ENCODE peak calls at places on chromosomes 3 and 15, in eight cellular contexts. L is HFFc6; V is Peyer's patch; H is body of pancreas; Y is activated CD8-positive, alpha-beta T cell treated with anti-CD3 and anti-CD28 coated beads for 36 hours; P is GM10248; U is fibroblast of lung; E is AG09319. K is an unnamed sample.
A peak's percentile ranks its signal among the peaks of the same experiment; 100 is the strongest.

GRCh38 chr3:193829781-193830180 is 236.8 kb downstream of the OPA1 start:
- DNase-seq in L (peak; percentile 37), V (no peak), E (no peak), H (peak; percentile 68), Y (no peak), U (peak; percentile 88), P (no peak), K (no peak)

GRCh38 chr15:59946084-59946483 is 58.0 kb upstream of the FOXB1 start:
- DNase-seq in Y (no peak), U (no peak), E (no peak), H (no peak), V (no peak), P (no peak), L (no peak), K (no peak)

GRCh38 chr15:64909546-64909945 is 2.2 kb upstream of the ANKDD1A start:
- DNase-seq in H (no peak), U (no peak), V (no peak), E (no peak), P (no peak), Y (no peak), L (no peak), K (no peak)

GRCh38 chr3:129181834-129182233 is 1.9 kb downstream of the CNBP start:
- DNase-seq in V (no peak), P (no peak), L (no peak), E (no peak), H (no peak), Y (no peak), U (no peak), K (no peak)

GRCh38 chr3:43423142-43423541 is 136.8 kb downstream of the SNRK start:
- DNase-seq in Y (no peak), L (no peak), H (peak; percentile 91), V (no peak), E (no peak), P (no peak), U (peak; percentile 76), K (no peak)

GRCh38 chr3:135008326-135008725 is 213.3 kb downstream of the EPHB1 start:
- DNase-seq in V (no peak), U (no peak), E (no peak), L (no peak), P (no peak), H (no peak), Y (no peak), K (no peak)

GRCh38 chr15:98889930-98890695 is 117.5 kb downstream of the PGPEP1L start:
- DNase-seq in L (peak; percentile 79), U (peak; percentile 100), P (no peak), H (no peak), V (no peak), Y (no peak), E (peak; percentile 83), K (no peak)

GRCh38 chr15:83380682-83381081 is 66.5 kb upstream of the SH3GL3 start:
- DNase-seq in V (no peak), P (peak; percentile 74), Y (peak; percentile 67), H (peak; percentile 47), L (peak; percentile 43), E (no peak), U (peak; percentile 58), K (no peak)

GRCh38 chr3:105821433-105821832 is 47.4 kb downstream of the CBLB start:
- DNase-seq in H (peak; percentile 18), L (no peak), V (no peak), Y (no peak), U (no peak), P (no peak), E (no peak), K (no peak)

GRCh38 chr3:62214850-62215249 is 158.5 kb downstream of the FEZF2 start:
- DNase-seq in V (no peak), P (no peak), U (no peak), L (no peak), Y (no peak), H (no peak), E (no peak), K (no peak)

GRCh38 chr3:187367561-187368103 is 553 bp upstream of the RTP4 start:
- DNase-seq in L (no peak), Y (no peak), H (no peak), P (no peak), E (no peak), V (peak; percentile 58), U (no peak), K (peak; percentile 19)

GRCh38 chr3:44992555-44993470 is 16.8 kb downstream of the EXOSC7 start:
- DNase-seq in L (no peak), U (no peak), H (no peak), P (peak; percentile 35), E (no peak), V (no peak), Y (peak; percentile 34), K (no peak)

GRCh38 chr3:188734395-188734794 is 437.4 kb upstream of the TPRG1 start:
- DNase-seq in V (no peak), H (no peak), P (no peak), L (no peak), U (no peak), E (no peak), Y (no peak), K (no peak)

GRCh38 chr3:149151843-149152242 is 22.4 kb downstream of the HPS3 start:
- DNase-seq in V (no peak), Y (no peak), U (peak; percentile 75), L (peak; percentile 58), E (peak; percentile 18), P (no peak), H (peak; percentile 52), K (no peak)

GRCh38 chr3:196093271-196094111 is 11.6 kb upstream of the TFRC start:
- DNase-seq in E (no peak), H (peak; percentile 40), V (no peak), P (peak; percentile 37), L (no peak), U (no peak), Y (no peak), K (no peak)

GRCh38 chr3:41601404-41601987 is 360.4 kb downstream of the ULK4 start:
- DNase-seq in P (no peak), L (no peak), V (no peak), Y (no peak), H (no peak), U (peak; percentile 35), E (no peak), K (no peak)

GRCh38 chr3:37696661-37697060 is 165.0 kb upstream of the CTDSPL start:
- DNase-seq in E (no peak), U (no peak), P (no peak), Y (no peak), V (no peak), H (no peak), L (no peak), K (no peak)

GRCh38 chr3:194091141-194091540 is 44.8 kb upstream of the HES1 start:
- DNase-seq in Y (no peak), L (peak; percentile 82), U (peak; percentile 88), V (no peak), H (no peak), P (no peak), E (no peak), K (no peak)

GRCh38 chr3:162569314-162569713 is 1072.7 kb downstream of the OTOL1 start:
- DNase-seq in V (no peak), U (no peak), E (no peak), P (no peak), Y (no peak), H (no peak), L (no peak), K (no peak)

GRCh38 chr3:124126446-124127017 is 134.6 kb upstream of the ROPN1 start:
- DNase-seq in P (no peak), H (no peak), V (no peak), E (no peak), Y (no peak), U (no peak), L (no peak), K (no peak)

GRCh38 chr3:15805756-15806266 is 8.0 kb upstream of the ANKRD28 start:
- DNase-seq in L (peak; percentile 93), P (peak; percentile 45), H (no peak), V (no peak), Y (no peak), U (peak; percentile 80), E (no peak), K (no peak)

GRCh38 chr3:27134165-27134796 is 234.9 kb downstream of the NEK10 start:
- DNase-seq in V (peak; percentile 58), Y (peak; percentile 71), L (peak; percentile 53), E (peak; percentile 40), U (peak; percentile 39), P (peak; percentile 58), H (peak; percentile 56), K (peak; percentile 32)
- TF ChIP-seq CTCF in V (peak; percentile 35), Y (peak; percentile 90), L (peak; percentile 97), E (peak; percentile 88), U (peak; percentile 91), P (peak; percentile 83), H (peak; percentile 76), K (peak; percentile 80)

GRCh38 chr15:92633418-92633817 is 22.2 kb downstream of the FAM174B start:
- DNase-seq in H (peak; percentile 15), U (no peak), P (no peak), E (no peak), Y (no peak), L (no peak), V (no peak), K (no peak)

GRCh38 chr15:92629276-92629974 is 26.1 kb downstream of the FAM174B start:
- DNase-seq in H (no peak), E (no peak), V (no peak), L (no peak), P (no peak), Y (peak; percentile 26), U (no peak), K (no peak)

GRCh38 chr15:92629975-92630626 is 25.5 kb downstream of the FAM174B start:
- DNase-seq in L (no peak), U (no peak), H (no peak), P (no peak), V (no peak), Y (peak; percentile 14), E (no peak), K (no peak)

GRCh38 chr15:92633001-92633400 is 22.6 kb downstream of the FAM174B start:
- DNase-seq in H (no peak), Y (no peak), U (no peak), P (no peak), V (no peak), L (no peak), E (no peak), K (no peak)

GRCh38 chr15:92631721-92632120 is 23.9 kb downstream of the FAM174B start:
- DNase-seq in L (no peak), V (no peak), P (no peak), E (no peak), H (peak; percentile 1), U (no peak), Y (peak; percentile 12), K (no peak)
- TF ChIP-seq CTCF in L (peak; percentile 16), V (no peak), P (no peak), E (no peak), H (no peak), U (no peak), Y (peak; percentile 11), K (no peak)

GRCh38 chr3:63911901-63912767 is at the start of gene SCAANT1:
- DNase-seq in U (peak; percentile 91), V (peak; percentile 96), Y (peak; percentile 83), L (peak; percentile 87), E (peak; percentile 75), H (peak; percentile 94), P (peak; percentile 87), K (peak; percentile 81)
- TF ChIP-seq CTCF in U (no peak), V (no peak), Y (no peak), L (peak; percentile 46), E (no peak), H (no peak), P (no peak), K (no peak)

GRCh38 chr3:57647292-57647940 is 45.5 kb downstream of the DENND6A start:
- DNase-seq in P (no peak), U (no peak), E (no peak), H (no peak), L (no peak), V (no peak), Y (no peak), K (no peak)

GRCh38 chr3:57652203-57652602 is 40.7 kb downstream of the DENND6A start:
- DNase-seq in U (peak; percentile 72), L (no peak), E (no peak), Y (no peak), V (no peak), H (no peak), P (no peak), K (no peak)

GRCh38 chr3:57646723-57647122 is 46.2 kb downstream of the DENND6A start:
- DNase-seq in P (peak; percentile 19), Y (no peak), U (peak; percentile 44), H (no peak), L (peak; percentile 47), E (no peak), V (no peak), K (no peak)
- TF ChIP-seq CTCF in P (peak; percentile 12), Y (no peak), U (no peak), H (no peak), L (peak; percentile 55), E (peak; percentile 25), V (no peak), K (no peak)